ENCODE peak calls at places on chromosomes 16 and 17, in five cellular contexts. Q, U, B, C and P are unnamed samples.

GRCh38 chr16:49921791-49922456 is 66.0 kb upstream of the ZNF423 start:
- DNase-seq in Q (peak), U (peak), B (peak), C (peak), P (no peak)

GRCh38 chr17:18182978-18183333 is 672 bp upstream of the ALKBH5 start:
- DNase-seq in Q (no peak), U (peak), B (peak), C (peak), P (no peak)

GRCh38 chr17:38585056-38585804 is 20.5 kb downstream of the SRCIN1 start:
- DNase-seq in Q (peak), U (no peak), B (peak), C (no peak), P (no peak)

GRCh38 chr16:27228036-27228435 is 24.7 kb downstream of the KDM8 start:
- DNase-seq in Q (no peak), U (no peak), B (no peak), C (no peak), P (no peak)

GRCh38 chr17:59257101-59257500 is 36.8 kb downstream of the GDPD1 start:
- DNase-seq in Q (no peak), U (no peak), B (no peak), C (no peak), P (no peak)

GRCh38 chr16:89841275-89841674 is 13.0 kb downstream of the SPIRE2 start:
- DNase-seq in Q (no peak), U (no peak), B (no peak), C (peak), P (no peak)

GRCh38 chr17:55158439-55158838 is 106.3 kb upstream of the HLF start:
- DNase-seq in Q (no peak), U (no peak), B (no peak), C (no peak), P (peak)

GRCh38 chr16:80014241-80014939 is 413.9 kb upstream of the MAF start:
- DNase-seq in Q (no peak), U (no peak), B (no peak), C (no peak), P (no peak)

GRCh38 chr16:6018848-6019489 is 921.4 kb upstream of the EEF2KMT start:
- DNase-seq in Q (peak), U (no peak), B (peak), C (no peak), P (no peak)

GRCh38 chr16:48146131-48146530 is 9.7 kb downstream of the ABCC12 start:
- DNase-seq in Q (no peak), U (no peak), B (no peak), C (no peak), P (no peak)

GRCh38 chr16:15949210-15950166 is at the start of gene ABCC1:
- DNase-seq in Q (no peak), U (peak), B (peak), C (peak), P (peak)

GRCh38 chr17:38585805-38586529 is 19.8 kb downstream of the SRCIN1 start:
- DNase-seq in Q (no peak), U (no peak), B (peak), C (no peak), P (no peak)

GRCh38 chr16:73483076-73483791 is 435.3 kb upstream of the ZFHX3 start:
- DNase-seq in Q (peak), U (no peak), B (no peak), C (no peak), P (no peak)

GRCh38 chr16:71467810-71468209 is 5.8 kb upstream of the ZNF23 start:
- DNase-seq in Q (peak), U (peak), B (no peak), C (peak), P (no peak)

GRCh38 chr17:11330871-11331270 is 89.9 kb downstream of the SHISA6 start:
- DNase-seq in Q (peak), U (no peak), B (no peak), C (no peak), P (no peak)

GRCh38 chr17:80442305-80442659 is 27.3 kb downstream of the ENDOV start:
- DNase-seq in Q (no peak), U (no peak), B (no peak), C (no peak), P (no peak)

GRCh38 chr17:33602981-33603380 is 309.9 kb upstream of the ASIC2 start:
- DNase-seq in Q (peak), U (no peak), B (no peak), C (no peak), P (no peak)

GRCh38 chr16:74608944-74609343 is 2.0 kb upstream of the GLG1 start:
- DNase-seq in Q (no peak), U (no peak), B (no peak), C (no peak), P (no peak)

GRCh38 chr17:7944321-7944720 is 12.3 kb downstream of the CNTROB start:
- DNase-seq in Q (no peak), U (no peak), B (no peak), C (no peak), P (no peak)